ENCODE peak calls at places on chromosomes 3 and 15, in eight cellular contexts. D is endothelial cell of umbilical vein, V is gastrocnemius medialis, P is transverse colon, J is IMR-90, E is tibial artery, N is HepG2, X is MM.1S. S is an unnamed sample.
A peak's percentile ranks its signal among the peaks of the same experiment; 100 is the strongest.

GRCh38 chr3:60430208-60430607 is 821.0 kb downstream of the FHIT start:
- DNase-seq in D (no peak), V (no peak), P (no peak), J (no peak), E (no peak), N (no peak), X (no peak), S (no peak)

GRCh38 chr15:68211656-68212320 is 6.7 kb upstream of the CALML4 start:
- DNase-seq in D (no peak), V (no peak), P (no peak), J (no peak), E (peak; percentile 19), N (no peak), X (no peak), S (no peak)

GRCh38 chr3:50132421-50133282 is 22.5 kb upstream of the SEMA3F start:
- DNase-seq in D (no peak), V (no peak), P (no peak), J (no peak), E (no peak), N (no peak), X (no peak), S (no peak)

GRCh38 chr3:134881305-134881704 is 86.2 kb downstream of the EPHB1 start:
- DNase-seq in D (no peak), V (no peak), P (no peak), J (no peak), E (no peak), N (no peak), X (no peak), S (no peak)

GRCh38 chr3:151445283-151446001 is 15.4 kb downstream of the IGSF10 start:
- DNase-seq in D (no peak), V (no peak), P (no peak), J (peak; percentile 61), E (peak; percentile 55), N (no peak), X (no peak), S (no peak)

GRCh38 chr3:159239054-159239453 is 437.2 kb downstream of the MFSD1 start:
- DNase-seq in D (no peak), V (no peak), P (no peak), J (no peak), E (no peak), N (no peak), X (no peak), S (no peak)

GRCh38 chr3:184652465-184652864 is 59.4 kb downstream of the MAGEF1 start:
- DNase-seq in D (no peak), V (no peak), P (no peak), J (no peak), E (no peak), N (no peak), X (no peak), S (peak; percentile 26)

GRCh38 chr3:177351757-177352158 is 154.5 kb upstream of the TBL1XR1 start:
- DNase-seq in D (no peak), V (no peak), P (peak; percentile 39), J (no peak), E (no peak), N (no peak), X (peak; percentile 96), S (no peak)

GRCh38 chr3:153740109-153740508 is 381.1 kb upstream of the ARHGEF26 start:
- DNase-seq in D (no peak), V (no peak), P (no peak), J (no peak), E (no peak), N (no peak), X (no peak), S (no peak)

GRCh38 chr3:146739203-146739671 is 134.1 kb upstream of the PLSCR5 start:
- DNase-seq in D (no peak), V (no peak), P (no peak), J (no peak), E (no peak), N (no peak), X (peak; percentile 95), S (no peak)

GRCh38 chr15:31848621-31849020 is 181.7 kb upstream of the CHRNA7 start:
- DNase-seq in D (no peak), V (no peak), P (no peak), J (no peak), E (no peak), N (no peak), X (no peak), S (no peak)

GRCh38 chr3:39180546-39181346 is 11.6 kb downstream of the XIRP1 start:
- DNase-seq in D (peak; percentile 71), V (peak; percentile 85), P (peak; percentile 97), J (peak; percentile 54), E (peak; percentile 90), N (peak; percentile 74), X (peak; percentile 95), S (peak; percentile 98)
- H3K4me1 ChIP-seq in D (peaks cover 25% of the 10 kb centered on the region), V (peaks cover 56% of the 10 kb centered on the region), P (peaks cover 43% of the 10 kb centered on the region), J (peaks cover 11% of the 10 kb centered on the region), E (peaks cover 53% of the 10 kb centered on the region), N (peaks cover 49% of the 10 kb centered on the region), X (peaks cover 12% of the 10 kb centered on the region), S (peaks cover 58% of the 10 kb centered on the region)

GRCh38 chr3:130345487-130346079 is at the start of gene COL6A5:
- DNase-seq in D (no peak), V (no peak), P (no peak), J (no peak), E (no peak), N (no peak), X (no peak), S (peak; percentile 1)
- H3K4me3 ChIP-seq in D (no peak within 1 kb of the TSS), V (no peak within 1 kb of the TSS), P (no peak within 1 kb of the TSS), J (no peak within 1 kb of the TSS), E (no peak within 1 kb of the TSS), N (no peak within 1 kb of the TSS), X (no peak within 1 kb of the TSS), S (no peak within 1 kb of the TSS)

DNA sequence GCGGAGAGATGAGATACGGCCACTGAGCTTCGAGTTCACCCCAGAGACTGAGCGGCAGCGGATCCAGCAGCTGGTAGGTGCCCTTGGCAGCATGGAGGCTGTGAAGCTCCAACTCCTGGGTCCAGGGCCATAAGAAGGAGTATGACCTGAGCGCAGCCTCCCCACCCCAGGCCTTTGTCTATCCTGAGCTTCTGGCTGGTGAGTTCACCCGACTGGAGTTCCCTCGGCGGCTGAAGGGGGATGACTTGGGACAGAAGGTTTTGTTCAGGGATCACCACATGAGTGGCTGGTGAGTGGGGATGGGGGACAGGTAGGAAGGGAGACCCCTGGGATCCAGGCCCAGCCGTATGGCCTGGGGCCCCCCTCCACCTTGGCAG is 2.6 kb downstream of the PPM1M start:
- DNase-seq in D (no peak), V (no peak), P (no peak), J (no peak), E (no peak), N (no peak), X (no peak), S (no peak)
- H3K4me1 ChIP-seq in D (peaks cover 24% of the 10 kb centered on the region), V (peaks cover 12% of the 10 kb centered on the region), P (peaks cover 16% of the 10 kb centered on the region), J (peaks cover 20% of the 10 kb centered on the region), E (peaks cover 19% of the 10 kb centered on the region), N (peaks cover 38% of the 10 kb centered on the region), X (peaks cover 14% of the 10 kb centered on the region), S (peaks cover 36% of the 10 kb centered on the region)

DNA sequence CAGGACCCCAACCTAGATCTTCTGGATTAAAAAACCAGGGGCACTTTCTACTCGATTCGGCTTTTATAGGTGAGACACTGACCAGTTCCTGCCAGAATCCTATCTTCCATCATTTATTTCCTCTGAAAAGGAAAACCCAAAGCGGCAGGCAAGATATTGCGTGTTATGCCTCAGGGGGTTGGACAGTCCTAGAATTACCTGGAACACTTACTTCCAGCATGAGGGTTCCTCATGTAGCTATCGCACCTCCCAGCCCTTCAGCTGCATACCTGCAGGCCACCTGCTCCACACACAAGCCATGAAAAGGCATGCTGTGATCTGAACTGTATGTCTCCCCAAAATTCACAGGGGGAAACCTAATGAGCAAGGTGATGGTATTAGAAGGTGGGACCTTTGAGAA is 58.3 kb upstream of the DLG1 start:
- DNase-seq in D (no peak), V (no peak), P (no peak), J (no peak), E (no peak), N (no peak), X (no peak), S (peak; percentile 37)
- H3K4me3 ChIP-seq in D (no peak overlapping the region), V (peak overlapping the region; percentile 33), P (no peak overlapping the region), J (no peak overlapping the region), E (no peak overlapping the region), N (no peak overlapping the region), X (peak overlapping the region; percentile 68), S (no peak overlapping the region)

GRCh38 chr15:85398822-85399221 is 18.4 kb downstream of the AKAP13 start:
- DNase-seq in D (no peak), V (no peak), P (no peak), J (no peak), E (no peak), N (no peak), X (no peak), S (no peak)

GRCh38 chr15:85397926-85398325 is 17.5 kb downstream of the AKAP13 start:
- DNase-seq in D (no peak), V (no peak), P (no peak), J (no peak), E (no peak), N (no peak), X (no peak), S (no peak)

GRCh38 chr15:85401108-85401765 is 20.8 kb downstream of the AKAP13 start:
- DNase-seq in D (no peak), V (no peak), P (no peak), J (no peak), E (no peak), N (no peak), X (no peak), S (no peak)

GRCh38 chr15:85397151-85397550 is 16.7 kb downstream of the AKAP13 start:
- DNase-seq in D (no peak), V (no peak), P (no peak), J (no peak), E (no peak), N (no peak), X (no peak), S (no peak)

GRCh38 chr15:85399627-85400026 is 19.2 kb downstream of the AKAP13 start:
- DNase-seq in D (no peak), V (no peak), P (no peak), J (no peak), E (no peak), N (no peak), X (no peak), S (no peak)
- H3K4me1 ChIP-seq in D (peaks cover 41% of the 10 kb centered on the region), V (peaks cover 50% of the 10 kb centered on the region), P (peaks cover 71% of the 10 kb centered on the region), J (peaks cover 18% of the 10 kb centered on the region), E (peaks cover 32% of the 10 kb centered on the region), N (peaks cover 29% of the 10 kb centered on the region), X (peaks cover 13% of the 10 kb centered on the region), S (peaks cover 65% of the 10 kb centered on the region)

S was measured in thyroid gland.